ENCODE peak calls at places on chromosome 17, in five cellular contexts. C is activated naive CD4-positive, alpha-beta T cell; W is upper lobe of left lung; H is stimulated activated naive CD4-positive, alpha-beta T cell; T is Panc1. Y is an unnamed sample.

GRCh38 chr17:68509151-68510057 is 2.8 kb upstream of the PRKAR1A start:
- DNase-seq in T (no peak), H (no peak), C (no peak), W (peak), Y (no peak)

GRCh38 chr17:9472094-9472493 is 103.5 kb downstream of the STX8 start:
- DNase-seq in C (no peak), T (no peak), H (no peak), W (no peak), Y (no peak)

GRCh38 chr17:82475458-82475857 is 16.9 kb downstream of the NARF start:
- DNase-seq in W (no peak), C (no peak), H (no peak), T (no peak), Y (no peak)

GRCh38 chr17:7676533-7676932 is 10.8 kb downstream of the TP53 start:
- DNase-seq in H (no peak), C (no peak), W (no peak), T (no peak), Y (no peak)

GRCh38 chr17:5299383-5299782 is 17.3 kb downstream of the RABEP1 start:
- DNase-seq in T (no peak), H (no peak), W (no peak), C (no peak), Y (no peak)

GRCh38 chr17:67829331-67829730 is 4.0 kb downstream of the BPTF start:
- DNase-seq in W (no peak), H (no peak), C (peak), T (no peak), Y (peak)

GRCh38 chr17:59521465-59522126 is 43.8 kb upstream of the DHX40 start:
- DNase-seq in W (no peak), H (peak), C (peak), T (peak), Y (peak)

GRCh38 chr17:67311551-67311950 is 54.8 kb downstream of the PSMD12 start:
- DNase-seq in W (no peak), T (no peak), H (no peak), C (no peak), Y (no peak)

GRCh38 chr17:45429338-45430005 is 3.2 kb downstream of the ARHGAP27 start:
- DNase-seq in W (peak), C (no peak), H (no peak), T (no peak), Y (no peak)

GRCh38 chr17:14428640-14429029 is 127.8 kb downstream of the HS3ST3B1 start:
- DNase-seq in T (no peak), C (peak), W (no peak), H (peak), Y (no peak)

Y was measured in mammary epithelial cell.